ENCODE peak calls at places on chromosomes 13 and 19, in four cellular contexts. X is Kasumi-1; U is HFFc6; W is activated T-helper 2 cell treated with anti-CD3 and anti-CD28 coated beads, Interferon-gamma antibody, Interleukin-2, Interleukin-4, amounts not matched to agents 10 μg/mL and 5 μg/mL and 100 μg/mL, durations not matched to agents 14 hours and 24 hours and 36 hours. Y is an unnamed sample.

GRCh38 chr19:633786-634639 is 676 bp upstream of the POLRMT start:
- DNase-seq in U (peak), X (peak), W (no peak), Y (no peak)

GRCh38 chr19:58009666-58010301 is 7.2 kb upstream of the ZNF606 start:
- DNase-seq in U (no peak), X (no peak), W (peak), Y (peak)

GRCh38 chr19:50607874-50608785 is 31.6 kb downstream of the SYT3 start:
- DNase-seq in U (peak), W (peak), X (no peak), Y (peak)

GRCh38 chr19:28485300-28485699 is 727.7 kb downstream of the UQCRFS1 start:
- DNase-seq in U (no peak), X (no peak), W (no peak), Y (no peak)

GRCh38 chr19:54465367-54466109 is 2.0 kb upstream of the LENG9 start:
- DNase-seq in X (no peak), U (no peak), W (no peak), Y (no peak)

GRCh38 chr13:106997219-106997618 is 429.3 kb upstream of the ARGLU1 start:
- DNase-seq in U (no peak), X (no peak), W (no peak), Y (no peak)

GRCh38 chr13:87122551-87122950 is 548.6 kb upstream of the SLITRK5 start:
- DNase-seq in X (peak), W (no peak), U (no peak), Y (no peak)

GRCh38 chr19:50333235-50333736 is 4.1 kb upstream of the KCNC3 start:
- DNase-seq in X (no peak), W (peak), U (peak), Y (peak)

GRCh38 chr13:111043575-111043982 is 71.5 kb upstream of the ARHGEF7 start:
- DNase-seq in U (peak), X (no peak), W (no peak), Y (no peak)

GRCh38 chr13:90098580-90098979 is 1248.9 kb upstream of the MIR17HG start:
- DNase-seq in U (no peak), X (no peak), W (no peak), Y (no peak)

GRCh38 chr19:3178973-3179738 is 587 bp downstream of the S1PR4 start:
- DNase-seq in W (peak), X (peak), U (no peak), Y (peak)

GRCh38 chr13:100597253-100597652 is 8.7 kb upstream of the GGACT start:
- DNase-seq in X (no peak), W (no peak), U (peak), Y (no peak)

GRCh38 chr13:49220856-49221614 is 897 bp downstream of the MLNR start:
- DNase-seq in U (no peak), X (no peak), W (no peak), Y (peak)

GRCh38 chr19:7636691-7637373 is at the start of gene STXBP2:
- DNase-seq in W (peak), U (no peak), X (peak), Y (peak)

GRCh38 chr19:5627395-5627904 is 4.6 kb downstream of the SAFB start:
- DNase-seq in U (no peak), W (no peak), X (peak), Y (no peak)

GRCh38 chr13:110138009-110138699 is 168.8 kb downstream of the COL4A1 start:
- DNase-seq in W (peak), X (peak), U (peak), Y (peak)

GRCh38 chr13:79776538-79776937 is 295.6 kb downstream of the NDFIP2 start:
- DNase-seq in U (peak), W (no peak), X (no peak), Y (no peak)